ENCODE peak calls at places on chromosomes 4 and X, in four cellular contexts. One of them, this sample, is unnamed.
A peak's percentile ranks its signal among the peaks of the same experiment; 100 is the strongest.

GRCh38 chr4:74158561-74159396 is 861 bp downstream of the MTHFD2L start:
- DNase-seq in heart left ventricle: no peak
- DNase-seq in stimulated activated CD8-positive, alpha-beta memory T cell treated with anti-CD3 and anti-CD28 coated beads, Interleukin-7, amount 100 ng/mL, for 1 hour: no peak
- DNase-seq in adrenal gland: no peak
- DNase-seq in this sample: no peak

GRCh38 chr4:85854543-85854942 is 379.6 kb downstream of the ARHGAP24 start:
- DNase-seq in adrenal gland: no peak
- DNase-seq in stimulated activated CD8-positive, alpha-beta memory T cell treated with anti-CD3 and anti-CD28 coated beads, Interleukin-7, amount 100 ng/mL, for 1 hour: no peak
- DNase-seq in heart left ventricle: peak; percentile 15
- DNase-seq in this sample: no peak

GRCh38 chr4:79650217-79650616 is 242.2 kb upstream of the GK2 start:
- DNase-seq in adrenal gland: no peak
- DNase-seq in heart left ventricle: no peak
- DNase-seq in stimulated activated CD8-positive, alpha-beta memory T cell treated with anti-CD3 and anti-CD28 coated beads, Interleukin-7, amount 100 ng/mL, for 1 hour: no peak
- DNase-seq in this sample: no peak

GRCh38 chrX:130497531-130497930 is 95.7 kb downstream of the RBMX2 start:
- DNase-seq in stimulated activated CD8-positive, alpha-beta memory T cell treated with anti-CD3 and anti-CD28 coated beads, Interleukin-7, amount 100 ng/mL, for 1 hour: no peak
- DNase-seq in adrenal gland: no peak
- DNase-seq in heart left ventricle: peak; percentile 5
- DNase-seq in this sample: no peak

GRCh38 chr4:113540859-113541258 is 220.7 kb downstream of the CAMK2D start:
- DNase-seq in heart left ventricle: peak; percentile 75
- DNase-seq in stimulated activated CD8-positive, alpha-beta memory T cell treated with anti-CD3 and anti-CD28 coated beads, Interleukin-7, amount 100 ng/mL, for 1 hour: no peak
- DNase-seq in adrenal gland: no peak
- DNase-seq in this sample: no peak

GRCh38 chrX:19785647-19786046 is 101.8 kb downstream of the SH3KBP1 start:
- DNase-seq in heart left ventricle: no peak
- DNase-seq in adrenal gland: no peak
- DNase-seq in stimulated activated CD8-positive, alpha-beta memory T cell treated with anti-CD3 and anti-CD28 coated beads, Interleukin-7, amount 100 ng/mL, for 1 hour: no peak
- DNase-seq in this sample: no peak

GRCh38 chr4:185920691-185921260 is 108.8 kb upstream of the SORBS2 start:
- DNase-seq in adrenal gland: no peak
- DNase-seq in stimulated activated CD8-positive, alpha-beta memory T cell treated with anti-CD3 and anti-CD28 coated beads, Interleukin-7, amount 100 ng/mL, for 1 hour: no peak
- DNase-seq in heart left ventricle: no peak
- DNase-seq in this sample: no peak

GRCh38 chrX:23497919-23498318 is 163.3 kb downstream of the PTCHD1 start:
- DNase-seq in adrenal gland: no peak
- DNase-seq in heart left ventricle: no peak
- DNase-seq in stimulated activated CD8-positive, alpha-beta memory T cell treated with anti-CD3 and anti-CD28 coated beads, Interleukin-7, amount 100 ng/mL, for 1 hour: no peak
- DNase-seq in this sample: no peak

GRCh38 chr4:45795165-45795564 is 328.7 kb downstream of the GABRG1 start:
- DNase-seq in stimulated activated CD8-positive, alpha-beta memory T cell treated with anti-CD3 and anti-CD28 coated beads, Interleukin-7, amount 100 ng/mL, for 1 hour: no peak
- DNase-seq in heart left ventricle: no peak
- DNase-seq in adrenal gland: peak; percentile 7
- DNase-seq in this sample: no peak

GRCh38 chr4:186743261-186743660 is 19.6 kb upstream of the FAT1 start:
- DNase-seq in adrenal gland: no peak
- DNase-seq in stimulated activated CD8-positive, alpha-beta memory T cell treated with anti-CD3 and anti-CD28 coated beads, Interleukin-7, amount 100 ng/mL, for 1 hour: no peak
- DNase-seq in heart left ventricle: no peak
- DNase-seq in this sample: no peak

GRCh38 chr4:176302283-176303275 is 17.2 kb upstream of the SPCS3 start:
- DNase-seq in adrenal gland: no peak
- DNase-seq in heart left ventricle: no peak
- DNase-seq in stimulated activated CD8-positive, alpha-beta memory T cell treated with anti-CD3 and anti-CD28 coated beads, Interleukin-7, amount 100 ng/mL, for 1 hour: no peak
- DNase-seq in this sample: no peak

This sample was measured in transverse colon.